ENCODE peak calls at places on chromosome 17, in seven cellular contexts. J is HFF-Myc, L is MCF 10A, R is dermis microvascular lymphatic vessel endothelial cell, Q is left lung, Z is GM12878, N is EL. M is an unnamed sample.

GRCh38 chr17:17297217-17297616 is 6.0 kb upstream of the NT5M start:
- DNase-seq in J (no peak), L (no peak), R (no peak), Q (no peak), Z (no peak), N (peak), M (no peak)

GRCh38 chr17:79621151-79621940 is 10.5 kb upstream of the RBFOX3 start:
- DNase-seq in J (no peak), L (no peak), R (no peak), Q (peak), Z (no peak), N (no peak), M (no peak)

GRCh38 chr17:76415786-76416185 is 31.4 kb downstream of the SPHK1 start:
- DNase-seq in J (no peak), L (no peak), R (no peak), Q (no peak), Z (no peak), N (no peak), M (no peak)

GRCh38 chr17:65163990-65164495 is 26.9 kb downstream of the RGS9 start:
- DNase-seq in J (peak), L (peak), R (peak), Q (no peak), Z (no peak), N (peak), M (peak)

GRCh38 chr17:1713878-1714487 is 3.8 kb upstream of the TLCD2 start:
- DNase-seq in J (no peak), L (peak), R (peak), Q (peak), Z (no peak), N (peak), M (no peak)

GRCh38 chr17:2192367-2193028 is 111.1 kb downstream of the SMG6 start:
- DNase-seq in J (peak), L (peak), R (no peak), Q (no peak), Z (peak), N (peak), M (peak)

GRCh38 chr17:36849871-36850348 is 87.4 kb upstream of the LHX1 start:
- DNase-seq in J (peak), L (peak), R (peak), Q (no peak), Z (peak), N (peak), M (no peak)

GRCh38 chr17:27445971-27446370 is 10.3 kb upstream of the KSR1 start:
- DNase-seq in J (no peak), L (no peak), R (no peak), Q (no peak), Z (no peak), N (no peak), M (no peak)

GRCh38 chr17:75722076-75722475 is 817 bp downstream of the ITGB4 start:
- DNase-seq in J (no peak), L (peak), R (no peak), Q (no peak), Z (no peak), N (no peak), M (no peak)

GRCh38 chr17:1590031-1590746 is 27.6 kb upstream of the PITPNA start:
- DNase-seq in J (peak), L (peak), R (peak), Q (peak), Z (no peak), N (peak), M (no peak)

GRCh38 chr17:27818311-27819170 is 18.2 kb upstream of the NOS2 start:
- DNase-seq in J (no peak), L (no peak), R (no peak), Q (no peak), Z (no peak), N (no peak), M (no peak)

GRCh38 chr17:7184091-7184488 is 4.9 kb upstream of the ASGR1 start:
- DNase-seq in J (no peak), L (no peak), R (no peak), Q (no peak), Z (no peak), N (no peak), M (no peak)

GRCh38 chr17:42969006-42969581 is 4.8 kb upstream of the AARSD1 start:
- DNase-seq in J (no peak), L (peak), R (peak), Q (no peak), Z (no peak), N (no peak), M (no peak)

GRCh38 chr17:29143894-29144293 is 36.3 kb downstream of the MYO18A start:
- DNase-seq in J (no peak), L (peak), R (no peak), Q (no peak), Z (no peak), N (no peak), M (no peak)

GRCh38 chr17:41692722-41693521 is 4.2 kb downstream of the EIF1 start:
- DNase-seq in J (no peak), L (peak), R (no peak), Q (no peak), Z (no peak), N (peak), M (no peak)

GRCh38 chr17:37844158-37844976 is 79.8 kb upstream of the TBC1D3K start:
- DNase-seq in J (no peak), L (peak), R (no peak), Q (peak), Z (no peak), N (peak), M (peak)

GRCh38 chr17:10178789-10179075 is 19.7 kb downstream of the GAS7 start:
- DNase-seq in J (no peak), L (no peak), R (no peak), Q (no peak), Z (no peak), N (no peak), M (no peak)

GRCh38 chr17:8101721-8102120 is 14.2 kb upstream of the ALOX12B start:
- DNase-seq in J (no peak), L (no peak), R (no peak), Q (no peak), Z (no peak), N (no peak), M (no peak)

GRCh38 chr17:6558276-6558675 is 1.9 kb upstream of the PITPNM3 start:
- DNase-seq in J (no peak), L (no peak), R (no peak), Q (no peak), Z (no peak), N (no peak), M (no peak)

M was measured in effector CD4-positive, alpha-beta T cell.